ENCODE peak calls at places on chromosome 3, in nine cellular contexts. A, G, W, V, D, U, M, F and K are unnamed samples.

GRCh38 chr3:124985358-124985757 is 50.8 kb upstream of the MUC13 start:
- DNase-seq in A (no peak), G (no peak), W (peak; percentile 87), V (peak; percentile 69), D (no peak), U (no peak), M (no peak), F (no peak), K (no peak)

GRCh38 chr3:46849686-46850467 is 13.4 kb downstream of the MYL3 start:
- DNase-seq in A (no peak), G (no peak), W (no peak), V (peak; percentile 9), D (no peak), U (no peak), M (peak; percentile 39), F (no peak), K (no peak)

GRCh38 chr3:136171097-136171542 is 25.0 kb downstream of the MSL2 start:
- DNase-seq in A (no peak), G (no peak), W (no peak), V (no peak), D (no peak), U (no peak), M (no peak), F (no peak), K (no peak)

GRCh38 chr3:38139191-38139590 is 730 bp downstream of the MYD88 start:
- DNase-seq in A (no peak), G (no peak), W (no peak), V (no peak), D (no peak), U (no peak), M (no peak), F (no peak), K (no peak)

GRCh38 chr3:27195059-27195458 is 174.1 kb downstream of the NEK10 start:
- DNase-seq in A (no peak), G (no peak), W (no peak), V (no peak), D (no peak), U (no peak), M (no peak), F (no peak), K (no peak)

GRCh38 chr3:154149286-154149685 is 28.1 kb downstream of the ARHGEF26 start:
- DNase-seq in A (no peak), G (no peak), W (no peak), V (no peak), D (no peak), U (no peak), M (no peak), F (no peak), K (no peak)

GRCh38 chr3:69675773-69676660 is 63.2 kb upstream of the MITF start:
- DNase-seq in A (no peak), G (no peak), W (no peak), V (no peak), D (no peak), U (no peak), M (no peak), F (peak; percentile 3), K (no peak)

GRCh38 chr3:128505771-128506170 is 12.8 kb upstream of the GATA2 start:
- DNase-seq in A (no peak), G (no peak), W (no peak), V (no peak), D (no peak), U (no peak), M (no peak), F (no peak), K (no peak)

GRCh38 chr3:112671930-112672715 is 31.2 kb upstream of the CCDC80 start:
- DNase-seq in A (no peak), G (no peak), W (peak; percentile 82), V (no peak), D (no peak), U (no peak), M (no peak), F (no peak), K (no peak)

GRCh38 chr3:181358060-181358459 is 353.7 kb upstream of the SOX2 start:
- DNase-seq in A (no peak), G (no peak), W (no peak), V (no peak), D (no peak), U (no peak), M (no peak), F (no peak), K (no peak)